ENCODE peak calls at places on chromosomes 16 and 17, in four cellular contexts. A is activated T-helper 1 cell treated with Interleukin-2 at 50 U/mL for 16 hours, D is hepatic stellate cell, P is NCI-H1436 treated with DMSO at 0.1 percent for 48 hours. W is an unnamed sample.

GRCh38 chr16:70706948-70707465 is 21.2 kb upstream of the MTSS2 start:
- DNase-seq in A (no peak), D (peak; percentile 91), P (no peak), W (no peak)

GRCh38 chr16:10619271-10619849 is 39.0 kb upstream of the EMP2 start:
- DNase-seq in A (no peak), D (no peak), P (no peak), W (no peak)

GRCh38 chr16:13110124-13110796 is 208.9 kb downstream of the SHISA9 start:
- DNase-seq in A (no peak), D (no peak), P (no peak), W (no peak)

GRCh38 chr17:81509687-81510523 is 2.7 kb downstream of the ACTG1 start:
- DNase-seq in A (no peak), D (no peak), P (no peak), W (peak; percentile 74)

GRCh38 chr17:17890773-17891759 is 54.3 kb upstream of the SREBF1 start:
- DNase-seq in A (peak; percentile 21), D (peak; percentile 78), P (no peak), W (no peak)

GRCh38 chr17:10050597-10051101 is 145.6 kb upstream of the RCVRN start:
- DNase-seq in A (no peak), D (no peak), P (no peak), W (peak; percentile 74)

GRCh38 chr17:17922198-17922901 is 49.9 kb downstream of the TOM1L2 start:
- DNase-seq in A (no peak), D (no peak), P (no peak), W (no peak)

GRCh38 chr16:51168755-51169154 is 17.7 kb upstream of the SALL1 start:
- DNase-seq in A (no peak), D (no peak), P (no peak), W (no peak)

GRCh38 chr16:89720859-89721643 is at the start of the genes VPS9D1 and ZNF276:
- DNase-seq in A (peak; percentile 75), D (peak; percentile 76), P (no peak), W (peak; percentile 62)

GRCh38 chr17:1365445-1366039 is 34.5 kb downstream of the YWHAE start:
- DNase-seq in A (peak; percentile 29), D (peak; percentile 67), P (no peak), W (peak; percentile 65)

W was measured in Kasumi-1.